ENCODE peak calls at places on chromosomes 4 and X, in six cellular contexts. U is EL, X is head of caudate nucleus, E is NCI-H1048, T is GM13976, S is fibroblast of lung. L is an unnamed sample.

GRCh38 chr4:83548151-83548905 is 12.4 kb downstream of the GPAT3 start:
- DNase-seq in U (peak; percentile 92), X (no peak), E (no peak), T (peak; percentile 43), S (peak; percentile 95), L (peak; percentile 52)

GRCh38 chr4:35934370-35934981 is 309.8 kb downstream of the ARAP2 start:
- DNase-seq in U (peak; percentile 2), X (no peak), E (no peak), T (no peak), S (peak; percentile 33), L (peak; percentile 5)

GRCh38 chr4:105992641-105993305 is 97.5 kb downstream of the NPNT start:
- DNase-seq in U (no peak), X (no peak), E (no peak), T (no peak), S (no peak), L (no peak)

GRCh38 chr4:187366530-187367279 is 628.9 kb upstream of the ZFP42 start:
- DNase-seq in U (no peak), X (no peak), E (no peak), T (no peak), S (no peak), L (no peak)

GRCh38 chr4:67565284-67565683 is 6.8 kb downstream of the STAP1 start:
- DNase-seq in U (no peak), X (no peak), E (no peak), T (no peak), S (no peak), L (no peak)

GRCh38 chr4:145694929-145695328 is 15.0 kb downstream of the C4orf51 start:
- DNase-seq in U (no peak), X (no peak), E (no peak), T (no peak), S (no peak), L (no peak)

GRCh38 chr4:56134272-56134671 is 185.5 kb downstream of the CEP135 start:
- DNase-seq in U (peak; percentile 4), X (no peak), E (no peak), T (no peak), S (peak; percentile 79), L (no peak)

GRCh38 chr4:176839656-176840055 is 46.9 kb upstream of the VEGFC start:
- DNase-seq in U (peak; percentile 41), X (no peak), E (no peak), T (no peak), S (no peak), L (no peak)

GRCh38 chrX:15804563-15804962 is 14.3 kb downstream of the ZRSR2 start:
- DNase-seq in U (no peak), X (no peak), E (no peak), T (no peak), S (no peak), L (no peak)

GRCh38 chrX:3420316-3420715 is 73.9 kb upstream of the MXRA5 start:
- DNase-seq in U (no peak), X (no peak), E (no peak), T (no peak), S (no peak), L (no peak)

GRCh38 chr4:5165419-5166369 is 114.4 kb downstream of the STK32B start:
- DNase-seq in U (peak; percentile 86), X (no peak), E (no peak), T (no peak), S (peak; percentile 23), L (no peak)

GRCh38 chrX:2471641-2472040 is 29.1 kb downstream of the DHRSX start:
- DNase-seq in U (no peak), X (no peak), E (no peak), T (no peak), S (no peak), L (no peak)

GRCh38 chr4:76384052-76384451 is 36.9 kb downstream of the CCDC158 start:
- DNase-seq in U (no peak), X (no peak), E (no peak), T (no peak), S (no peak), L (no peak)

GRCh38 chrX:16023790-16024734 is 99.3 kb upstream of the GRPR start:
- DNase-seq in U (peak; percentile 43), X (no peak), E (no peak), T (peak; percentile 43), S (no peak), L (peak; percentile 72)

GRCh38 chr4:82293304-82293703 is 80.5 kb downstream of the HNRNPD start:
- DNase-seq in U (no peak), X (no peak), E (no peak), T (peak; percentile 45), S (no peak), L (peak; percentile 69)

GRCh38 chrX:118240359-118240758 is 105.5 kb upstream of the WDR44 start:
- DNase-seq in U (no peak), X (no peak), E (no peak), T (no peak), S (peak; percentile 57), L (no peak)

GRCh38 chr4:101306225-101306624 is 41.1 kb downstream of the PPP3CA start:
- DNase-seq in U (no peak), X (no peak), E (no peak), T (peak; percentile 22), S (no peak), L (no peak)

GRCh38 chr4:73740353-73740778 is at the start of gene CXCL8:
- DNase-seq in U (peak; percentile 94), X (peak; percentile 38), E (no peak), T (no peak), S (peak; percentile 82), L (no peak)

GRCh38 chrX:13898084-13898483 is 81.2 kb upstream of the GPM6B start:
- DNase-seq in U (peak; percentile 28), X (peak; percentile 57), E (no peak), T (peak; percentile 30), S (peak; percentile 45), L (no peak)

GRCh38 chrX:64205441-64205734 is at the start of gene AMER1:
- DNase-seq in U (no peak), X (no peak), E (no peak), T (no peak), S (no peak), L (no peak)

GRCh38 chr4:121676388-121677075 is 20.2 kb downstream of the ANXA5 start:
- DNase-seq in U (no peak), X (no peak), E (no peak), T (no peak), S (no peak), L (no peak)

L was measured in GM06990.